ENCODE peak calls at places on chromosomes 7 and 10, in ten cellular contexts. G is GM23338, B is fibroblast of the conjunctiva, U is T-helper 9 cell, H is AG09309, S is ELF-1, M is cardiac muscle cell, I is T-helper 1 cell, R is Kasumi-1, V is ascending aorta. Z is an unnamed sample.

GRCh38 chr10:126674741-126675515 is 4.4 kb upstream of the C10orf90 start:
- DNase-seq in G (no peak), B (no peak), U (no peak), H (no peak), S (no peak), M (no peak), I (no peak), R (no peak), V (no peak), Z (no peak)

GRCh38 chr7:136966825-136967224 is 98.4 kb downstream of the CHRM2 start:
- DNase-seq in G (no peak), B (no peak), U (no peak), H (no peak), S (no peak), M (no peak), I (no peak), R (no peak), V (no peak), Z (no peak)

GRCh38 chr10:120735773-120736371 is 115.3 kb upstream of the WDR11 start:
- DNase-seq in G (peak), B (no peak), U (no peak), H (no peak), S (no peak), M (peak), I (peak), R (peak), V (no peak), Z (no peak)

GRCh38 chr7:98651760-98652159 is 34.7 kb downstream of the NPTX2 start:
- DNase-seq in G (no peak), B (no peak), U (no peak), H (no peak), S (no peak), M (no peak), I (no peak), R (no peak), V (no peak), Z (no peak)

GRCh38 chr10:112970036-112970435 is 20.0 kb downstream of the TCF7L2 start:
- DNase-seq in G (no peak), B (no peak), U (no peak), H (no peak), S (no peak), M (no peak), I (no peak), R (no peak), V (no peak), Z (no peak)

GRCh38 chr10:50385610-50386009 is 134.3 kb upstream of the ASAH2 start:
- DNase-seq in G (no peak), B (no peak), U (no peak), H (no peak), S (no peak), M (no peak), I (no peak), R (no peak), V (no peak), Z (peak)

GRCh38 chr7:76262683-76263402 is 39.6 kb upstream of the HSPB1 start:
- DNase-seq in G (peak), B (peak), U (no peak), H (peak), S (peak), M (peak), I (no peak), R (peak), V (no peak), Z (peak)

GRCh38 chr7:137768371-137768770 is 78.4 kb downstream of the DGKI start:
- DNase-seq in G (no peak), B (no peak), U (no peak), H (no peak), S (no peak), M (no peak), I (no peak), R (no peak), V (no peak), Z (no peak)

GRCh38 chr10:73229567-73229966 is 17.5 kb downstream of the DNAJC9 start:
- DNase-seq in G (no peak), B (no peak), U (no peak), H (no peak), S (no peak), M (no peak), I (no peak), R (peak), V (no peak), Z (no peak)

GRCh38 chr7:148058092-148058491 is 532.5 kb upstream of the C7orf33 start:
- DNase-seq in G (no peak), B (no peak), U (no peak), H (no peak), S (no peak), M (no peak), I (no peak), R (no peak), V (no peak), Z (no peak)

GRCh38 chr10:121983828-121984227 is 5.1 kb upstream of the TACC2 start:
- DNase-seq in G (no peak), B (no peak), U (no peak), H (no peak), S (no peak), M (no peak), I (no peak), R (no peak), V (no peak), Z (no peak)

GRCh38 chr7:26321440-26321839 is 29.8 kb downstream of the SNX10 start:
- DNase-seq in G (no peak), B (no peak), U (no peak), H (no peak), S (no peak), M (no peak), I (no peak), R (no peak), V (no peak), Z (no peak)

GRCh38 chr7:150388709-150389531 is 9.8 kb downstream of the ZNF775 start:
- DNase-seq in G (peak), B (no peak), U (no peak), H (no peak), S (peak), M (peak), I (no peak), R (no peak), V (peak), Z (peak)

GRCh38 chr10:93074137-93074596 is 474 bp downstream of the CYP26A1 start:
- DNase-seq in G (peak), B (no peak), U (no peak), H (no peak), S (no peak), M (no peak), I (no peak), R (peak), V (no peak), Z (peak)

GRCh38 chr7:140137078-140137477 is 39.7 kb downstream of the KDM7A start:
- DNase-seq in G (no peak), B (no peak), U (no peak), H (no peak), S (no peak), M (no peak), I (no peak), R (no peak), V (no peak), Z (no peak)

GRCh38 chr10:3391657-3392056 is 219.1 kb upstream of the PITRM1 start:
- DNase-seq in G (no peak), B (no peak), U (no peak), H (no peak), S (no peak), M (no peak), I (no peak), R (no peak), V (no peak), Z (no peak)

GRCh38 chr10:44033008-44033407 is 351.9 kb downstream of the CXCL12 start:
- DNase-seq in G (no peak), B (no peak), U (no peak), H (peak), S (no peak), M (no peak), I (no peak), R (no peak), V (no peak), Z (no peak)

GRCh38 chr7:111750168-111750715 is 187.9 kb upstream of the IMMP2L start:
- DNase-seq in G (no peak), B (no peak), U (no peak), H (no peak), S (no peak), M (no peak), I (no peak), R (no peak), V (no peak), Z (no peak)

GRCh38 chr7:23597908-23598224 is 684 bp downstream of the CCDC126 start:
- DNase-seq in G (no peak), B (peak), U (no peak), H (no peak), S (no peak), M (no peak), I (peak), R (no peak), V (no peak), Z (no peak)

GRCh38 chr7:22114440-22114981 is 168.8 kb upstream of the CDCA7L start:
- DNase-seq in G (no peak), B (no peak), U (no peak), H (no peak), S (no peak), M (no peak), I (no peak), R (no peak), V (peak), Z (peak)

GRCh38 chr7:3234851-3235250 is 66.2 kb upstream of the SDK1 start:
- DNase-seq in G (no peak), B (no peak), U (no peak), H (no peak), S (no peak), M (no peak), I (no peak), R (no peak), V (no peak), Z (no peak)

GRCh38 chr10:71899665-71900412 is 48.8 kb upstream of the PSAP start:
- DNase-seq in G (no peak), B (no peak), U (no peak), H (no peak), S (no peak), M (no peak), I (no peak), R (no peak), V (no peak), Z (no peak)

GRCh38 chr10:101920497-101920896 is 76.9 kb upstream of the KCNIP2 start:
- DNase-seq in G (no peak), B (no peak), U (no peak), H (no peak), S (no peak), M (no peak), I (no peak), R (no peak), V (no peak), Z (no peak)

GRCh38 chr7:81721428-81721827 is 48.4 kb downstream of the HGF start:
- DNase-seq in G (no peak), B (no peak), U (no peak), H (no peak), S (no peak), M (no peak), I (no peak), R (no peak), V (no peak), Z (no peak)

GRCh38 chr10:128734734-128735133 is 608.5 kb upstream of the MKI67 start:
- DNase-seq in G (no peak), B (no peak), U (no peak), H (no peak), S (no peak), M (no peak), I (no peak), R (no peak), V (no peak), Z (no peak)

GRCh38 chr10:99403674-99404073 is 26.8 kb downstream of the GOT1 start:
- DNase-seq in G (no peak), B (no peak), U (no peak), H (no peak), S (no peak), M (no peak), I (no peak), R (no peak), V (no peak), Z (no peak)

GRCh38 chr10:52359466-52359865 is 45.4 kb downstream of the DKK1 start:
- DNase-seq in G (no peak), B (no peak), U (no peak), H (no peak), S (no peak), M (no peak), I (no peak), R (peak), V (no peak), Z (no peak)

GRCh38 chr7:121741896-121742295 is 131.1 kb upstream of the PTPRZ1 start:
- DNase-seq in G (no peak), B (no peak), U (no peak), H (no peak), S (no peak), M (no peak), I (no peak), R (no peak), V (no peak), Z (no peak)

GRCh38 chr10:103751696-103752287 is 103.6 kb downstream of the SH3PXD2A start:
- DNase-seq in G (no peak), B (no peak), U (no peak), H (no peak), S (no peak), M (peak), I (no peak), R (no peak), V (no peak), Z (no peak)

GRCh38 chr10:11160982-11161554 is 143.4 kb downstream of the CELF2 start:
- DNase-seq in G (no peak), B (no peak), U (no peak), H (no peak), S (no peak), M (no peak), I (no peak), R (peak), V (peak), Z (no peak)

GRCh38 chr10:8618834-8619233 is 564.3 kb downstream of the GATA3 start:
- DNase-seq in G (no peak), B (no peak), U (no peak), H (no peak), S (no peak), M (no peak), I (peak), R (no peak), V (no peak), Z (no peak)

GRCh38 chr7:129149546-129149945 is 5.0 kb downstream of the TSPAN33 start:
- DNase-seq in G (no peak), B (no peak), U (no peak), H (no peak), S (no peak), M (no peak), I (no peak), R (peak), V (no peak), Z (no peak)

GRCh38 chr7:155804897-155805825 is 7.1 kb downstream of the SHH start:
- DNase-seq in G (peak), B (peak), U (peak), H (no peak), S (peak), M (peak), I (peak), R (peak), V (no peak), Z (peak)

GRCh38 chr7:134520130-134520529 is 7.2 kb upstream of the AKR1B10 start:
- DNase-seq in G (no peak), B (no peak), U (no peak), H (no peak), S (no peak), M (no peak), I (no peak), R (peak), V (no peak), Z (no peak)

GRCh38 chr7:36962367-36962766 is 238.1 kb upstream of the AOAH start:
- DNase-seq in G (peak), B (no peak), U (no peak), H (no peak), S (peak), M (no peak), I (no peak), R (no peak), V (no peak), Z (no peak)

GRCh38 chr10:29962451-29962850 is 96.9 kb downstream of the JCAD start:
- DNase-seq in G (no peak), B (no peak), U (no peak), H (no peak), S (peak), M (no peak), I (no peak), R (no peak), V (peak), Z (no peak)

GRCh38 chr10:49283491-49283890 is 15.5 kb upstream of the C10orf71 start:
- DNase-seq in G (no peak), B (no peak), U (no peak), H (no peak), S (no peak), M (no peak), I (no peak), R (no peak), V (peak), Z (no peak)

GRCh38 chr10:121495719-121496118 is 102.5 kb downstream of the FGFR2 start:
- DNase-seq in G (no peak), B (no peak), U (no peak), H (no peak), S (peak), M (peak), I (no peak), R (no peak), V (no peak), Z (no peak)

GRCh38 chr7:48083114-48083830 is 5.8 kb upstream of the UPP1 start:
- DNase-seq in G (no peak), B (no peak), U (no peak), H (no peak), S (peak), M (no peak), I (peak), R (no peak), V (no peak), Z (no peak)